ENCODE peak calls at places on chromosomes 2 and 18, in eight cellular contexts. R is occipital lobe; W is H9; L is WERI-Rb-1; H is NCI-H1436; J is stimulated activated CD8-positive, alpha-beta memory T cell treated with anti-CD3 and anti-CD28 coated beads, Interleukin-15, amount 100 ng/mL, for 24 hours; S is testis; D is neuronal stem cell. Y is an unnamed sample.

GRCh38 chr2:120347387-120348010 is 1.6 kb downstream of the INHBB start:
- DNase-seq in W (peak), H (no peak), L (no peak), D (no peak), R (no peak), S (peak), J (no peak), Y (no peak)

GRCh38 chr2:17051558-17051957 is 385.9 kb upstream of the CYRIA start:
- DNase-seq in J (no peak), L (no peak), W (no peak), D (no peak), R (no peak), S (no peak), H (no peak), Y (no peak)

GRCh38 chr2:122830157-122830556 is 1074.7 kb downstream of the TSN start:
- DNase-seq in L (no peak), D (no peak), W (no peak), R (no peak), J (no peak), S (no peak), H (no peak), Y (no peak)

GRCh38 chr2:100821255-100821912 is 1.4 kb downstream of the NPAS2 start:
- DNase-seq in H (no peak), L (no peak), D (no peak), W (no peak), R (no peak), J (no peak), S (no peak), Y (no peak)

GRCh38 chr2:171575606-171576005 is 53.3 kb downstream of the CYBRD1 start:
- DNase-seq in W (no peak), D (no peak), R (no peak), S (no peak), H (no peak), L (no peak), J (no peak), Y (no peak)

GRCh38 chr2:241863021-241863954 is 4.6 kb upstream of the PDCD1 start:
- DNase-seq in H (peak), S (peak), L (no peak), R (no peak), D (no peak), J (no peak), W (no peak), Y (peak)

GRCh38 chr18:54805571-54806334 is 22.5 kb upstream of the RAB27B start:
- DNase-seq in D (no peak), L (no peak), S (no peak), J (no peak), R (no peak), H (no peak), W (no peak), Y (no peak)

GRCh38 chr2:102278720-102279390 is 32.5 kb upstream of the IL1RL1 start:
- DNase-seq in W (no peak), L (no peak), R (no peak), H (no peak), S (no peak), D (no peak), J (no peak), Y (no peak)

GRCh38 chr2:200509608-200510433 is at the start of gene KCTD18:
- DNase-seq in D (peak), L (peak), R (peak), S (peak), H (peak), J (peak), W (peak), Y (peak)

GRCh38 chr2:132477436-132477835 is 60.8 kb downstream of the GPR39 start:
- DNase-seq in W (no peak), R (no peak), S (no peak), H (no peak), L (no peak), J (no peak), D (no peak), Y (no peak)

GRCh38 chr2:84963692-84964405 is 7.1 kb upstream of the KCMF1 start:
- DNase-seq in L (no peak), J (no peak), D (no peak), W (no peak), H (no peak), S (no peak), R (no peak), Y (no peak)

GRCh38 chr2:224121406-224122067 is 82.5 kb upstream of the SERPINE2 start:
- DNase-seq in W (no peak), L (no peak), J (no peak), S (no peak), H (no peak), D (no peak), R (no peak), Y (no peak)